ENCODE peak calls at places on chromosomes 4 and X, in eight cellular contexts. One of them, this sample, is unnamed.

GRCh38 chrX:154652311-154653047 is 900 bp downstream of the CTAG2 start:
- DNase-seq in GM23338: no peak
- DNase-seq in left ventricle myocardium inferior: no peak
- DNase-seq in substantia nigra: no peak
- DNase-seq in psoas muscle: no peak
- DNase-seq in uterus: no peak
- DNase-seq in colonic mucosa: no peak
- DNase-seq in pancreas: no peak
- DNase-seq in this sample: no peak

GRCh38 chr4:4860381-4860802 is 927 bp downstream of the MSX1 start:
- DNase-seq in GM23338: no peak
- DNase-seq in psoas muscle: no peak
- DNase-seq in left ventricle myocardium inferior: no peak
- DNase-seq in pancreas: no peak
- DNase-seq in substantia nigra: no peak
- DNase-seq in uterus: no peak
- DNase-seq in colonic mucosa: no peak
- DNase-seq in this sample: no peak

GRCh38 chr4:173524218-173525117 is 5.6 kb downstream of the HAND2 start:
- DNase-seq in pancreas: no peak
- DNase-seq in colonic mucosa: no peak
- DNase-seq in psoas muscle: no peak
- DNase-seq in substantia nigra: no peak
- DNase-seq in uterus: no peak
- DNase-seq in GM23338: peak; percentile 5
- DNase-seq in left ventricle myocardium inferior: no peak
- DNase-seq in this sample: no peak

GRCh38 chr4:152591361-152591760 is 55.5 kb upstream of the FBXW7 start:
- DNase-seq in substantia nigra: no peak
- DNase-seq in left ventricle myocardium inferior: peak; percentile 62
- DNase-seq in colonic mucosa: peak; percentile 48
- DNase-seq in pancreas: no peak
- DNase-seq in GM23338: peak; percentile 90
- DNase-seq in psoas muscle: peak; percentile 30
- DNase-seq in uterus: peak; percentile 16
- DNase-seq in this sample: peak; percentile 20

GRCh38 chrX:10177620-10178019 is 20.8 kb downstream of the CLCN4 start:
- DNase-seq in substantia nigra: no peak
- DNase-seq in psoas muscle: no peak
- DNase-seq in GM23338: no peak
- DNase-seq in colonic mucosa: no peak
- DNase-seq in left ventricle myocardium inferior: no peak
- DNase-seq in pancreas: no peak
- DNase-seq in uterus: no peak
- DNase-seq in this sample: no peak

GRCh38 chr4:182604161-182604591 is 313.0 kb downstream of the DCTD start:
- DNase-seq in GM23338: no peak
- DNase-seq in uterus: no peak
- DNase-seq in psoas muscle: no peak
- DNase-seq in colonic mucosa: no peak
- DNase-seq in substantia nigra: no peak
- DNase-seq in pancreas: no peak
- DNase-seq in left ventricle myocardium inferior: no peak
- DNase-seq in this sample: no peak

GRCh38 chr4:184911310-184911709 is 85.5 kb upstream of the ACSL1 start:
- DNase-seq in GM23338: no peak
- DNase-seq in pancreas: no peak
- DNase-seq in psoas muscle: no peak
- DNase-seq in substantia nigra: no peak
- DNase-seq in uterus: no peak
- DNase-seq in left ventricle myocardium inferior: no peak
- DNase-seq in colonic mucosa: peak; percentile 52
- DNase-seq in this sample: no peak

GRCh38 chr4:62899607-62900364 is 1509.5 kb downstream of the TECRL start:
- DNase-seq in colonic mucosa: no peak
- DNase-seq in psoas muscle: no peak
- DNase-seq in left ventricle myocardium inferior: no peak
- DNase-seq in substantia nigra: no peak
- DNase-seq in pancreas: no peak
- DNase-seq in uterus: no peak
- DNase-seq in GM23338: no peak
- DNase-seq in this sample: no peak

GRCh38 chrX:30572004-30572403 is 5.6 kb downstream of the TASL start:
- DNase-seq in uterus: no peak
- DNase-seq in left ventricle myocardium inferior: no peak
- DNase-seq in pancreas: no peak
- DNase-seq in substantia nigra: no peak
- DNase-seq in GM23338: no peak
- DNase-seq in colonic mucosa: no peak
- DNase-seq in psoas muscle: no peak
- DNase-seq in this sample: no peak

GRCh38 chr4:47002593-47002992 is 9.2 kb upstream of the GABRA4 start:
- DNase-seq in left ventricle myocardium inferior: no peak
- DNase-seq in psoas muscle: no peak
- DNase-seq in colonic mucosa: no peak
- DNase-seq in uterus: no peak
- DNase-seq in pancreas: no peak
- DNase-seq in GM23338: peak; percentile 23
- DNase-seq in substantia nigra: no peak
- DNase-seq in this sample: no peak

GRCh38 chr4:155481150-155481549 is 104.4 kb upstream of the MAP9 start:
- DNase-seq in uterus: no peak
- DNase-seq in psoas muscle: no peak
- DNase-seq in substantia nigra: no peak
- DNase-seq in pancreas: no peak
- DNase-seq in colonic mucosa: no peak
- DNase-seq in left ventricle myocardium inferior: no peak
- DNase-seq in GM23338: no peak
- DNase-seq in this sample: no peak

GRCh38 chr4:168784786-168785461 is 225.1 kb downstream of the CBR4 start:
- DNase-seq in colonic mucosa: no peak
- DNase-seq in pancreas: no peak
- DNase-seq in psoas muscle: no peak
- DNase-seq in left ventricle myocardium inferior: no peak
- DNase-seq in substantia nigra: no peak
- DNase-seq in GM23338: peak; percentile 22
- DNase-seq in uterus: no peak
- DNase-seq in this sample: no peak

DNA sequence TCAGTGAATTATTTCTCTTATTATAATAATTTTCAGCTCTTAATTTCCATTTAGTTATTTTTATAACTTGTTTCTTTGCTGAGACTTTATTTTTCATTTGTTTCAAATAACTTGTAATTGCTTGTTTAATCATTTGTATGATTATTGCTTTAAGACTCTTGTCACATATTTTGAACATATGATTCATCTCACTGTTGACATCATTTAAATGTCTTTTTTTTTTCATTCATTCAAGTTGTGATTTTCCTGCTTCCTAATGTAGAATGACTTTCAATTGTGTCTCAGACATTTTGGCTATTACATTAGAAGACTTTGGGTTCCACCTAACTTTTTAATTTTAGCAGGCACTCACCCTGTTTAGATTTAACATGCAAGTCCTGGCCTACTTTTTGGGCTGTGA is 234.8 kb upstream of the DIPK2B start:
- DNase-seq in colonic mucosa: no peak
- DNase-seq in GM23338: no peak
- DNase-seq in substantia nigra: no peak
- DNase-seq in psoas muscle: no peak
- DNase-seq in left ventricle myocardium inferior: no peak
- DNase-seq in pancreas: no peak
- DNase-seq in uterus: no peak
- DNase-seq in this sample: no peak
- H3K27ac ChIP-seq in colonic mucosa: no peak overlapping the region
- H3K27ac ChIP-seq in GM23338: no peak overlapping the region
- H3K27ac ChIP-seq in substantia nigra: no peak overlapping the region
- H3K27ac ChIP-seq in psoas muscle: no peak overlapping the region
- H3K27ac ChIP-seq in left ventricle myocardium inferior: no peak overlapping the region
- H3K27ac ChIP-seq in pancreas: no peak overlapping the region
- H3K27ac ChIP-seq in uterus: no peak overlapping the region
- H3K27ac ChIP-seq in this sample: no peak overlapping the region

DNA sequence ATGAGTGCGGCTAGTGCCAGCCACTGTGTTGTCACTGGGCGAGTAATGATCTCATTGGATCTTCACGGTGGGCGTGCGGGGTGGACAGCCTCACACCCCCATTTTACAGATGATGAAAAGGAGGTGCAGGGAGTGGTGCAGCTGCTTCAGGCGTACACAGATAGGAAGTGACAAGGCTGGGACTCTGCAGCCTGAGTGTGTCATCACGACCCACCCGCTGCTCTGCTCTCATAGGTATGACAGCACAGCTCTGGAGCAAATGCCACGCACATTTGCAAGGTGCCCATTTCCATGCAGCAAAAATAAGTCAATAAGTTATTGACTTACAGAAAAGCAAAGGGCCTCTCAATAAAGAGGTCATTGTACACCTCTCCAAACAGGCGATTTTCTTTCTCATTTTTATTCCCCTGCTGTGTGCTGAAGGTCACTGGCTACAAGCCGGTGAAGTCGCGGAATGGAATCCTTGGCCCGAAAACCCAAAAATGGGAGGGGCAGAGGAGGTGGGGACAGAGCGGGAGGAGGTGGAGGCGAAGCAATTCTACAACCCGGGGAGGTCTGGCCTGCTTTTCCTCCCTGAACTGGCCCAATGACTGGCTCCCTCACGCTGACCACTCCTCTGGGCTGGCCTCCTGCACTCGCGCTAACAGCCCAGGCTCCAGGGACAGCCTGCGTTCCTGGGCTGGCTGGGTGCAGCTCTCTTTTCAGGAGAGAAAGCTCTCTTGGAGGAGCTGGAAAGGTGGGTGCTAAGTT is at the start of gene SOD3:
- DNase-seq in uterus: peak; percentile 89
- DNase-seq in colonic mucosa: peak; percentile 88
- DNase-seq in psoas muscle: peak; percentile 81
- DNase-seq in pancreas: peak; percentile 83
- DNase-seq in substantia nigra: no peak
- DNase-seq in left ventricle myocardium inferior: peak; percentile 84
- DNase-seq in GM23338: peak; percentile 91
- DNase-seq in this sample: peak; percentile 80
- H3K27ac ChIP-seq in uterus: peak within 1 kb of the TSS; percentile 92
- H3K27ac ChIP-seq in colonic mucosa: peak within 1 kb of the TSS; percentile 74
- H3K27ac ChIP-seq in psoas muscle: peak within 1 kb of the TSS; percentile 74
- H3K27ac ChIP-seq in pancreas: peak within 1 kb of the TSS; percentile 58
- H3K27ac ChIP-seq in substantia nigra: no peak within 1 kb of the TSS
- H3K27ac ChIP-seq in left ventricle myocardium inferior: peak within 1 kb of the TSS; percentile 82
- H3K27ac ChIP-seq in GM23338: no peak within 1 kb of the TSS
- H3K27ac ChIP-seq in this sample: peak within 1 kb of the TSS; percentile 75

GRCh38 chrX:131709553-131709952 is 165.7 kb downstream of the OR13H1 start:
- DNase-seq in uterus: no peak
- DNase-seq in left ventricle myocardium inferior: no peak
- DNase-seq in colonic mucosa: no peak
- DNase-seq in pancreas: no peak
- DNase-seq in GM23338: no peak
- DNase-seq in psoas muscle: no peak
- DNase-seq in substantia nigra: no peak
- DNase-seq in this sample: no peak
- H3K27ac ChIP-seq in uterus: no peak overlapping the region
- H3K27ac ChIP-seq in left ventricle myocardium inferior: no peak overlapping the region
- H3K27ac ChIP-seq in colonic mucosa: no peak overlapping the region
- H3K27ac ChIP-seq in pancreas: no peak overlapping the region
- H3K27ac ChIP-seq in GM23338: no peak overlapping the region
- H3K27ac ChIP-seq in psoas muscle: no peak overlapping the region
- H3K27ac ChIP-seq in substantia nigra: no peak overlapping the region
- H3K27ac ChIP-seq in this sample: no peak overlapping the region

GRCh38 chr4:54499308-54500074 is 158.3 kb upstream of the KIT start:
- DNase-seq in GM23338: no peak
- DNase-seq in left ventricle myocardium inferior: no peak
- DNase-seq in colonic mucosa: no peak
- DNase-seq in substantia nigra: no peak
- DNase-seq in pancreas: no peak
- DNase-seq in psoas muscle: no peak
- DNase-seq in uterus: no peak
- DNase-seq in this sample: no peak
- H3K27ac ChIP-seq in GM23338: no peak overlapping the region
- H3K27ac ChIP-seq in left ventricle myocardium inferior: no peak overlapping the region
- H3K27ac ChIP-seq in colonic mucosa: no peak overlapping the region
- H3K27ac ChIP-seq in substantia nigra: no peak overlapping the region
- H3K27ac ChIP-seq in pancreas: no peak overlapping the region
- H3K27ac ChIP-seq in psoas muscle: no peak overlapping the region
- H3K27ac ChIP-seq in uterus: no peak overlapping the region
- H3K27ac ChIP-seq in this sample: no peak overlapping the region

GRCh38 chr4:2515835-2516550 is 20.5 kb upstream of the FAM193A start:
- DNase-seq in uterus: peak; percentile 52
- DNase-seq in psoas muscle: peak; percentile 25
- DNase-seq in pancreas: no peak
- DNase-seq in colonic mucosa: no peak
- DNase-seq in left ventricle myocardium inferior: peak; percentile 59
- DNase-seq in GM23338: no peak
- DNase-seq in substantia nigra: no peak
- DNase-seq in this sample: peak; percentile 45
- H3K27ac ChIP-seq in uterus: no peak overlapping the region
- H3K27ac ChIP-seq in psoas muscle: no peak overlapping the region
- H3K27ac ChIP-seq in pancreas: no peak overlapping the region
- H3K27ac ChIP-seq in colonic mucosa: no peak overlapping the region
- H3K27ac ChIP-seq in left ventricle myocardium inferior: peak overlapping the region; percentile 83
- H3K27ac ChIP-seq in GM23338: no peak overlapping the region
- H3K27ac ChIP-seq in substantia nigra: peak overlapping the region; percentile 30
- H3K27ac ChIP-seq in this sample: peak overlapping the region; percentile 77

GRCh38 chrX:113545040-113545439 is 704.4 kb upstream of the AMOT start:
- DNase-seq in substantia nigra: no peak
- DNase-seq in left ventricle myocardium inferior: no peak
- DNase-seq in pancreas: no peak
- DNase-seq in uterus: no peak
- DNase-seq in GM23338: no peak
- DNase-seq in colonic mucosa: no peak
- DNase-seq in psoas muscle: no peak
- DNase-seq in this sample: no peak
- H3K27ac ChIP-seq in substantia nigra: no peak overlapping the region
- H3K27ac ChIP-seq in left ventricle myocardium inferior: no peak overlapping the region
- H3K27ac ChIP-seq in pancreas: no peak overlapping the region
- H3K27ac ChIP-seq in uterus: no peak overlapping the region
- H3K27ac ChIP-seq in GM23338: no peak overlapping the region
- H3K27ac ChIP-seq in colonic mucosa: no peak overlapping the region
- H3K27ac ChIP-seq in psoas muscle: no peak overlapping the region
- H3K27ac ChIP-seq in this sample: no peak overlapping the region

DNA sequence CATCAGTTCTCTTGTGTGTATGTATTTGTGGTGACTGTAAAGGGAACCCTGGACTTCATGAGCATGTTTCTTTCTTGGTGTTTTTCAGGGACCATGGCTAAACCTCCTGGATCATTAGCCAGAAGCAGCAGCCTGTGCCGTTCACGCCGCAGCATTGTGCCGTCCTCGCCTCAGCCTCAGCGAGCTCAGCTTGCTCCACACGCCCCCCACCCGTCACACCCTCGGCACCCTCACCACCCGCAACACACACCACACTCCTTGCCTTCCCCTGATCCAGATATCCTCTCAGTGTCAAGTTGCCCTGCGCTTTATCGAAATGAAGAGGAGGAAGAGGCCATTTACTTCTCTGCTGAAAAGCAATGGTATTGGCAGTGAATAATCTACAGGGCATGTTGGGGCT is 157.0 kb downstream of the STIM2 start:
- DNase-seq in left ventricle myocardium inferior: no peak
- DNase-seq in psoas muscle: no peak
- DNase-seq in substantia nigra: no peak
- DNase-seq in colonic mucosa: no peak
- DNase-seq in GM23338: no peak
- DNase-seq in uterus: no peak
- DNase-seq in pancreas: no peak
- DNase-seq in this sample: no peak
- H3K27ac ChIP-seq in left ventricle myocardium inferior: no peak overlapping the region
- H3K27ac ChIP-seq in psoas muscle: no peak overlapping the region
- H3K27ac ChIP-seq in substantia nigra: no peak overlapping the region
- H3K27ac ChIP-seq in colonic mucosa: no peak overlapping the region
- H3K27ac ChIP-seq in GM23338: no peak overlapping the region
- H3K27ac ChIP-seq in uterus: no peak overlapping the region
- H3K27ac ChIP-seq in pancreas: no peak overlapping the region
- H3K27ac ChIP-seq in this sample: no peak overlapping the region